ENCODE peak calls at places on chromosomes 11 and 22, in five cellular contexts. W is adrenal gland, Y is lower lobe of right lung, T is fibroblast of pulmonary artery, S is choroid plexus epithelial cell. P is an unnamed sample.

GRCh38 chr11:8830641-8831040 is 80.3 kb upstream of the AKIP1 start:
- DNase-seq in T (no peak), Y (no peak), W (no peak), S (no peak), P (no peak)

GRCh38 chr11:43278302-43278956 is 33.4 kb upstream of the API5 start:
- DNase-seq in S (peak), T (peak), Y (no peak), W (no peak), P (peak)

GRCh38 chr11:19978668-19979518 is 181.4 kb downstream of the DBX1 start:
- DNase-seq in T (peak), W (no peak), S (peak), Y (peak), P (peak)

GRCh38 chr11:46701078-46701654 is 335 bp downstream of the ZNF408 start:
- DNase-seq in S (no peak), T (no peak), Y (no peak), W (no peak), P (no peak)

GRCh38 chr11:65779669-65779918 is 1.2 kb downstream of the AP5B1 start:
- DNase-seq in T (no peak), W (no peak), S (no peak), Y (no peak), P (no peak)

GRCh38 chr11:2771758-2772466 is 72.1 kb upstream of the KCNQ1OT1 start:
- DNase-seq in Y (peak), T (no peak), W (peak), S (no peak), P (no peak)

GRCh38 chr22:38069372-38070249 is 12.4 kb downstream of the PICK1 start:
- DNase-seq in T (peak), Y (no peak), W (no peak), S (peak), P (peak)

GRCh38 chr11:110907629-110908028 is 195.4 kb upstream of the ARHGAP20 start:
- DNase-seq in W (peak), S (peak), T (peak), Y (no peak), P (peak)

GRCh38 chr11:106101797-106102196 is 24.3 kb downstream of the AASDHPPT start:
- DNase-seq in S (peak), T (peak), Y (no peak), W (no peak), P (peak)

GRCh38 chr22:43884600-43885318 is 7.1 kb downstream of the PNPLA5 start:
- DNase-seq in T (peak), Y (peak), S (peak), W (peak), P (peak)

GRCh38 chr11:65502852-65503603 is 4.2 kb downstream of the MALAT1 start:
- DNase-seq in T (peak), Y (no peak), W (peak), S (peak), P (peak)

DNA sequence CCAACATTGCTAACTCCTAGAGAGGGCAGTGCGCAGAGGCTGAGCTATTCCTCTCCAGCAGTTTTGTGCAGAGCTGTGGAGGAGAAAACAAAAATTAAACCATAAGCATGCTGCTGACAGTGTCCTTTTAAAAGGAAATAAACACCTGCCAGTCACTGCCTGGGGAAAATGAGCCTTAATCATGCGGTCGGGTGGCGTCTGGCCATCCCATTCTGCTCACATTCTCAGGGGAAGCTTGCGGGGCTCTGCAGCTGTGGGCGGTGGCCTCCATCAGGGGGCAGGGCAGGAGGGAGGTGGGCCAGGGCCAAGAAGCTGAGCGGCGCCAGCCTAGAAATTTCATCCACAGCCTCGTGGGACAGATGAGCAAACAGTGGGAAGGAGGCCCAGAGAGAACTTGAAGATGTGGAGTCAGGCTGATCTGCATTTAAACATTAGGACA is 71.0 kb upstream of the TP53I11 start:
- DNase-seq in T (peak), S (peak), Y (peak), W (peak), P (peak)
- TF ChIP-seq CTCF in T (no peak), S (no peak), Y (no peak), W (no peak), P (no peak)

DNA sequence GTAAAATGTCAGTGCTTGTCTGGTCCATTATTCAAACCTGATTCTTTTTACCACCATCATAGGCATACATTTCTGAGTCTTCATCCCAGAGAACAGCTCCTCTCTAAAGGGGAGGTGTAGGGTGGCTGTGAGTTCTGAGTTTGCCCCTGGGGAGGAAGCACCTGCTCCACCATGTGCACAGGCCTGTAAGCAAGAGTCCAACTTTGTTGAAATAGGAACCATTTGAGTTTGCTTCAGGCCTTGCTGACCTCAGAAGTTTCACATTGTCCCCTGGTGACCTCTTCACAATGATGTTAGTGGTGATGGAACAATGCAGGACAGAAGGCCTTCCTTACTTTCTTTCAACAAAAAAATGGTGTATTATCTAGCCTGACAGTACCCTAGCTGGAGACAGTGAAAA is 54.6 kb upstream of the TOP3B start:
- DNase-seq in S (no peak), W (no peak), T (no peak), Y (no peak), P (no peak)
- H3K4me3 ChIP-seq in S (no peak), W (no peak), T (no peak), Y (no peak), P (no peak)

GRCh38 chr22:27406389-27406861 is 395.1 kb downstream of the MN1 start:
- DNase-seq in W (no peak), Y (no peak), T (no peak), S (no peak), P (peak)

GRCh38 chr22:27407369-27407985 is 394.1 kb downstream of the MN1 start:
- DNase-seq in S (no peak), T (no peak), Y (no peak), W (no peak), P (no peak)

GRCh38 chr22:27408068-27408467 is 393.5 kb downstream of the MN1 start:
- DNase-seq in S (no peak), T (no peak), W (no peak), Y (no peak), P (no peak)

GRCh38 chr22:27405672-27406388 is 395.7 kb downstream of the MN1 start:
- DNase-seq in S (peak), T (peak), Y (peak), W (peak), P (peak)

DNA sequence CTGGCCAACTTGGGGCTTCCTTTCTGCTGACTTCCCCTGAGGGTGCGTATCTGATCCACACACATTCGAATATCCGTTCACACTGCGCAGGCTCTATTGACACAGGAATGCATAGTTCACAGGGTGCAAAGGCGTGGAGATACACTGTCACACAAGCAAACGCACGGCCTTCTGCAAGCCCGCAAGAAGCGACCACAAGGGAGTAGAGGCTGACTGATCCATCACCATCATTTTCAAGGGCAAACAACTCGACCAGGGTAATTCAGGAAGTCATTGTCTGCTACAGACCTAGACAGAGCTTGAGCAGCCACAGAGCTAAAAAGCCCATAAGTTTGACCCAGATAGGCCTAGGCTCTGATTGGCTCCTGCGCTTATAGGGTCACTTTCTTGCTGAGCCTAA is 392.3 kb downstream of the MN1 start:
- DNase-seq in Y (no peak), T (no peak), S (peak), W (no peak), P (no peak)
- TF ChIP-seq CTCF in Y (no peak), T (no peak), S (peak), W (no peak), P (no peak)

DNA sequence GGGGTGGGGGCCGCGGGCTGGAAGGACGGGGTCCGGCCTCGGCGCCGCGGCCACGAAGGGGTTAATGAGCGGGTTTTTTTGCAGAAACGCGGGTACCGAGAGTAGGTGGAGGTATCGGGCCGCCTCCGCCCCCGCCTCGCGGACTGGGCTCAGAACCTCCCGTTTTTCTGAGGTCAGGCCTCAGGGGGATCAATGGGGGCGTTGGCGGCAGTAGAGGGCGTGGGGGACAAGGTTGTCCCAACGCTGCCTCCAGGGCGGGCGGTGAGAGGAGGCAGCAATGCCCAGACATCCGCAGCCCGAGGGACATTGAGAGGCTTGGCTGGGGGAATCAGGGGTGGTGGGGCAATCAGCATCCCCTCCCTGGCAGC is 34.8 kb upstream of the PRODH start:
- DNase-seq in T (no peak), W (no peak), S (no peak), Y (no peak), P (no peak)
- H3K4me3 ChIP-seq in T (peak), W (peak), S (no peak), Y (peak), P (no peak)

DNA sequence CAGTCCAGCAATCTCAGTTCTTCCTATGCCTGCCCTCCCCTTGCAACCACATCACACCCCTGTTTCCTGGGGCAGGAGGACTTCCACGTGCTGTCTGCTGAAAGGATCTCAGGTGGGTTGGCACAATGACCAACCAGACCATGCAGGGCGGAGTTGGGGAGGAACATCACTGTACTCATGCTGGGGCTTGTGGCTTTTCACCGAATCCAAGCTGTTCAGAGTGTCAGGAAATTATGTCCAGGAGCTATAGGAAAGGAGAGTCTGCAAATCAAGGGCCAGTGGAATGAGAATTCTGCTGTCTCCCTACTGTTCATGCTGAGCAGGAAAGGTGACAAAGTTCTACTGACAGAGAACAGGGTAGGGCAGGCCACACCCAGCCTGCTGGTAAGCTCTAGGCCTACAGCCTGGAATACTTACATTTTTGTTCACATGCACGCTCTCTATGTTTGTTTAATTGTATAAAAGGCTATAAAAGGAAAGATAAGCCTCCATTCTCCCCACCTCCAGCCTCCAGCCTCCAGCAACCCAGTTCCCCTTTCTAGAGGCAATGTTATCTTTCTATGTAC is 1.7 kb upstream of the PLAAT2 start:
- DNase-seq in T (no peak), W (no peak), S (no peak), Y (peak), P (no peak)
- TF ChIP-seq CTCF in T (no peak), W (no peak), S (no peak), Y (no peak), P (no peak)

GRCh38 chr11:57637626-57638004 is 12.1 kb downstream of the YPEL4 start:
- DNase-seq in W (no peak), Y (no peak), T (no peak), S (no peak), P (peak)
- H3K4me3 ChIP-seq in W (peak), Y (peak), T (peak), S (peak), P (peak)

DNA sequence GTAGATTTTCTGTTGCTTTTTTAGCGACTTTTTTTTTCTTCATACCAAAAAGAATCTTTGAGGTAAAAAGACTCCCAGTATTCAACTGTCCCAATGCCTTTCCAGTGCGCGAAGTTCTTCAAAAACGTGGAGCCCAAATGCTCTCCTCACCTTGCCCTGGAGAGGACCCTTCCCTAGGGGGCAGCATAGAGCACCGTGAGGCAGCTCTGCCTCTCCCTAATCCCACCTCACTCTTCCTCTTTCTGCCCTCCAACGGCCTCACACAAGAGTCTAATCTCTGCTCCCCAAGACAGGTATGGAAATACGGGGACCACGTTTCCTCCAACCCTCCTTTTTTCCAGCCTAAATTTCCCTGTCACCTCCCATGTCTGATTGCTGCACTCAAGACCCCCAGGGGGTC is 117.5 kb upstream of the ALX4 start:
- DNase-seq in W (no peak), Y (no peak), S (no peak), T (no peak), P (no peak)
- TF ChIP-seq CTCF in W (no peak), Y (no peak), S (peak), T (peak), P (peak)

DNA sequence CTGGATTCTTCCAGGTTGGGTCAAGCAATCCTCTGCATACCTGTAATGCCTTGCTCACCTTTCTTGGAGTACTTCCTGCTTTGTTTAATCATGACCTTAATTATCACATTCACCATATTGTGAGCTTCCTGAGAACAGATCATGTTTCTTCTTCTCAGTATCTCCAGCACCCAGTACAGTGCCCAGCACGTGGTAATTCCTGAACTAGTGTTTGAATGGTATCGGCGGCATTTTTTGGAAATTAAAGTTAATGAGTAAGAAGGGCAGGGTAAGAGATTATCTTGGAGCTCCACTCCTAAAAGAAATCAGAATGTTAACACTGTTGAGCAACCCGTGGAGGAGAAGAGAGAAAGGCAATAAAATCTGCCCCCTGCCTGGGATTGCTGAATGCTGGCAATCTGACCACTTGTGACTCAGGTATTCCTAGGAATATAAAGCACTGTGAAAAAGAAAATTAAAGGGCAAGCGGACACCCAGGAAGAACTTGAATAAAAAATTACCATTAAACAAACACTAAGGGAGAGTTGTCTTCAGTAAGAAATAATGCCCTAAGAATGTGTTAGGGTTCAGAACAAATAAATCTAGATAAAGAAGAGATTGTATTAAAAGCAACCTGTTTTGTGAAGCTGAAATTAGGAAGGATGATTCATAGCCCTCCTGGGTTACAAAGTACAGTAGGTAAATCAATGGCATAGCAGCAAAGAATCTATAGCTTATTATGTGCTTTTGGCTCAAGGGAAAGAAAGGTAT is 92.9 kb downstream of the PDHX start:
- DNase-seq in W (peak), T (peak), Y (no peak), S (peak), P (peak)
- H3K4me3 ChIP-seq in W (no peak), T (no peak), Y (no peak), S (no peak), P (no peak)

GRCh38 chr11:103031834-103032233 is 60.1 kb downstream of the DCUN1D5 start:
- DNase-seq in Y (no peak), T (no peak), S (peak), W (no peak), P (peak)

GRCh38 chr11:103035216-103035615 is 56.7 kb downstream of the DCUN1D5 start:
- DNase-seq in T (no peak), W (no peak), Y (no peak), S (no peak), P (no peak)

DNA sequence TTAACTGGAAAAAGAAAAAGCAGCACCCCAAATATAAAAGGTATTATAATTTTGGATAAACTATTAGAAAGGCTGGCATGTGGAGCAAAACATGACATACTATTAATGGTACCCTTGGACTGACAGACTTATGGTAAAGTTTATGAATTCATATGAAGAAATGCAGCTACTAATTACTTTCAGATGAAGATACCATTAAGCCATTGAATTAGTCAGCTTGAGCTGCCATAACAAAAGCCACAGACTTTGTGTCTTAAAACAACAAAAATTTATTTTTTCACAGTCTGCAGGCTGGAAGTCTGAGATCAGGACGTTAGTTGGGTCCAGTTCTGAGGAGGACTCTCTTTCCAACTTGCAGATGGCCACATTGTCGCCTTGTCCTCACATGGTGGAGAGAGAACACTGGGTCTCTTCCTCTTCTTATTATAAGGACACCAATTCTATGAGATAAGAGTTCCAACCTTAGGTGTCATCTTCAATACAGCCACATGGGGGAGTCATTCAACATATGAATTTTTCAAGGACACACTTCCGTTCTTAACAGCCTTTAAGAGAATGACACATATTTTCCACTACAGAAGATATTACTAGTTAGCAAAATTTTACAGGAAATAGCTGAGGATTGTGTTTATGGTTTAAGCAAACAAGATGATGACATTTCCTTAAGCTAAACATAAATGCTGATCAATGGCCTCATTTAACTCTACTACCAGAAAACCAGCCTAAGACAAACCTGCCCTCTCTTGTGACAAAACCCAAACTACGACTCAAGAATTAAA is 56.1 kb downstream of the DCUN1D5 start:
- DNase-seq in Y (no peak), W (peak), S (peak), T (peak), P (peak)
- TF ChIP-seq CTCF in Y (peak), W (peak), S (peak), T (peak), P (peak)

DNA sequence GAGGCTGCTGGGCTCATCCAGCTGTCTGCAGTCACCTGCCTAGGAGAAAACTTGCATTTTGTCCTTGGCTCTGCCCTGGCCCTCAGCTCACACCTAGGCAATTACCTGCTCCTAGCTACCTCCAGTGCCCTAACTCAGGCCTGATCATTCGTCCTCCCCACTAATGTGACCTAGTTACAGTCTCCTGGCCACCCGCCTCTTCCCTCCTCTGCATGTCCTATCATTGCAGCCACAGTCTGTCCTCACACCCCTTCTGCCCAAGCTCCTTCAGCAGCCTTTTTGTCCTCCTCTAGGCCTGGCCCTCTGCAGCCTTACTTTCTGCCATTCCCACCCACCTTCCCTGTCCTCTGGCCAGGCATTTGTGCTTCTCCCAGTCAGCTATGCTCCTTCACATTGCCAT is 17.7 kb upstream of the CCDC134 start:
- DNase-seq in T (no peak), Y (no peak), W (no peak), S (no peak), P (no peak)
- H3K4me3 ChIP-seq in T (no peak), Y (peak), W (no peak), S (no peak), P (no peak)

P was measured in AG10803.